ENCODE peak calls at places on chromosomes 5 and 9, in eight cellular contexts. M is sigmoid colon, C is IMR-90, X is heart left ventricle, K is ovary, H is HCT116, J is A549, G is tibial nerve. U is an unnamed sample.
A peak's percentile ranks its signal among the peaks of the same experiment; 100 is the strongest.

GRCh38 chr9:16421534-16421933 is 448.9 kb downstream of the BNC2 start:
- DNase-seq in M (no peak), C (peak; percentile 24), X (no peak), K (no peak), H (no peak), J (no peak), G (no peak), U (no peak)

GRCh38 chr5:163456029-163456589 is 3.8 kb downstream of the NUDCD2 start:
- DNase-seq in M (no peak), C (no peak), X (no peak), K (no peak), H (no peak), J (no peak), G (no peak), U (no peak)

GRCh38 chr9:134781895-134782294 is 98.7 kb upstream of the FCN2 start:
- DNase-seq in M (no peak), C (no peak), X (no peak), K (no peak), H (no peak), J (no peak), G (no peak), U (no peak)

GRCh38 chr5:1366514-1366913 is 21.6 kb upstream of the CLPTM1L start:
- DNase-seq in M (no peak), C (no peak), X (no peak), K (no peak), H (no peak), J (no peak), G (no peak), U (no peak)

GRCh38 chr5:927172-928015 is 34.7 kb downstream of the TRIP13 start:
- DNase-seq in M (peak; percentile 58), C (no peak), X (no peak), K (peak; percentile 30), H (no peak), J (no peak), G (no peak), U (peak; percentile 9)

GRCh38 chr9:68974901-68975300 is 39.0 kb downstream of the PRKACG start:
- DNase-seq in M (no peak), C (no peak), X (no peak), K (no peak), H (no peak), J (no peak), G (no peak), U (no peak)

GRCh38 chr9:16413509-16414016 is 456.9 kb downstream of the BNC2 start:
- DNase-seq in M (peak; percentile 71), C (peak; percentile 98), X (no peak), K (no peak), H (no peak), J (peak; percentile 57), G (no peak), U (no peak)

GRCh38 chr5:149399775-149400174 is 20.7 kb upstream of the IL17B start:
- DNase-seq in M (peak; percentile 34), C (no peak), X (no peak), K (peak; percentile 23), H (no peak), J (no peak), G (no peak), U (no peak)

GRCh38 chr9:120348951-120349429 is 231.0 kb downstream of the CDK5RAP2 start:
- DNase-seq in M (no peak), C (peak; percentile 49), X (peak; percentile 20), K (no peak), H (peak; percentile 31), J (peak; percentile 73), G (no peak), U (peak; percentile 35)

DNA sequence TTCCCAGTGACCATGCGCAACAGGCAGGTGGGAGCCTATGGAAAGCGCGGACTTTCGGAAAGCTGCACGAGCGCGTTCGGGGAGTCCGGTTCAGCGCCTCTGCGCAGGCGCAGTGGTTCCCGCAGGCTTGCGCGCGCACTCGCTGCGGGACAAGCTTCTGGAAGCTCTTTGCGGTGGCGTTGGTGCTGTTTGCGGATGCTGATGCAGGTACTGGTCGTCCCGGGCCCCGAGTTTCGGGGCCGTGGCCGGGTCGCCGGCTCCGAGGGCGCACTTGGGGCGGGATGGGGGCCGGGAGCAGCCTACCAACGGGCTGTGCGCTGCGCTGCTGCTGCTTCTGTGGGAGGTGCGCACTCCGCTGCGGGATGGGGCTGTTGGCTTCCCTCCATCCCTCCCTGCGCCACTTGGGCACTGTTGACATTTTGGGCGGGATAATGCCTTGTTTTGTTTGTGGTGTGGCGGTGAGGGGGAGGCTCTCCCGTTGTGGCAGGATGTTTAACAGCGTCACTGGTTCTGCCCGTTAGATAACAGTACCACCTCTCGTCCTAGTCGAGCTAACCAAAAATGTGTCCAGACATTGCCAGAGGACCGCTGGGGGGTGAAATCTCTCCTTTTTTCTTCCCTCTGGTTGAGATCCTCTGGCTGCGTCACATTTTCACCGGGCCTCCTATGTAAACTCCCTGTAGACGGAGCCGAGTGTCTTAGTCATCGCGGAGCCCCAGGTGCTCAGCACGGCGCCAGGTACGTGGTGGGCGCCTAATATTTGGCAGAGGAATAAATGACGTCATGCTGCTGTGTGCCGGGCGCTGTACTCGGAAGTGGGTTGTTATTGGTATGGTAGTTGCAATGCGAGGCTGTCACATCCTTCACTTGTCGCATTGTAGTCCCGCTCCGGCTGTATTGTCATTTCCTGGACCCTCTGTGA is at the start of gene ZNF483:
- DNase-seq in M (peak; percentile 91), C (peak; percentile 75), X (peak; percentile 76), K (peak; percentile 90), H (peak; percentile 64), J (peak; percentile 73), G (peak; percentile 31), U (peak; percentile 79)
- H3K27ac ChIP-seq in M (peak within 1 kb of the TSS; percentile 66), C (no peak within 1 kb of the TSS), X (peak within 1 kb of the TSS; percentile 57), K (peak within 1 kb of the TSS; percentile 47), H (peak within 1 kb of the TSS; percentile 70), J (peak within 1 kb of the TSS; percentile 76), G (no peak within 1 kb of the TSS), U (peak within 1 kb of the TSS; percentile 56)

GRCh38 chr9:136081826-136082495 is 13.1 kb downstream of the NACC2 start:
- DNase-seq in M (peak; percentile 63), C (no peak), X (no peak), K (peak; percentile 30), H (no peak), J (no peak), G (no peak), U (no peak)

GRCh38 chr9:136085815-136086212 is 9.3 kb downstream of the NACC2 start:
- DNase-seq in M (peak; percentile 93), C (no peak), X (peak; percentile 69), K (peak; percentile 31), H (no peak), J (no peak), G (no peak), U (peak; percentile 80)

GRCh38 chr9:136082496-136083361 is 12.4 kb downstream of the NACC2 start:
- DNase-seq in M (peak; percentile 72), C (no peak), X (no peak), K (peak; percentile 24), H (no peak), J (no peak), G (no peak), U (no peak)

GRCh38 chr9:136084191-136084944 is 10.7 kb downstream of the NACC2 start:
- DNase-seq in M (peak; percentile 69), C (no peak), X (no peak), K (peak; percentile 34), H (no peak), J (no peak), G (no peak), U (no peak)

GRCh38 chr9:136083558-136084190 is 11.4 kb downstream of the NACC2 start:
- DNase-seq in M (peak; percentile 64), C (no peak), X (no peak), K (peak; percentile 28), H (no peak), J (no peak), G (no peak), U (no peak)
- H3K4me1 ChIP-seq in M (peaks cover 99% of the 10 kb centered on the region), C (peaks cover 7% of the 10 kb centered on the region), X (peaks cover 81% of the 10 kb centered on the region), K (peaks cover 3% of the 10 kb centered on the region), H (no peaks in the 10 kb centered on the region), J (peaks cover 22% of the 10 kb centered on the region), G (peaks cover 34% of the 10 kb centered on the region), U (peaks cover 60% of the 10 kb centered on the region)

GRCh38 chr5:150412319-150413175 is at the start of gene CD74:
- DNase-seq in M (peak; percentile 89), C (peak; percentile 20), X (peak; percentile 90), K (peak; percentile 85), H (no peak), J (no peak), G (peak; percentile 63), U (peak; percentile 78)
- TF ChIP-seq POLR2A in M (no peak), C (no peak), X (no peak), K (peak; percentile 15), H (no peak), J (no peak), G (no peak), U (peak; percentile 25)

GRCh38 chr9:98962181-98962560 is 18.5 kb downstream of the COL15A1 start:
- DNase-seq in M (no peak), C (peak; percentile 94), X (no peak), K (peak; percentile 32), H (no peak), J (no peak), G (no peak), U (no peak)
- H3K27ac ChIP-seq in M (peak overlapping the region; percentile 79), C (peak overlapping the region; percentile 89), X (peak overlapping the region; percentile 45), K (no peak overlapping the region), H (no peak overlapping the region), J (no peak overlapping the region), G (peak overlapping the region; percentile 23), U (no peak overlapping the region)

DNA sequence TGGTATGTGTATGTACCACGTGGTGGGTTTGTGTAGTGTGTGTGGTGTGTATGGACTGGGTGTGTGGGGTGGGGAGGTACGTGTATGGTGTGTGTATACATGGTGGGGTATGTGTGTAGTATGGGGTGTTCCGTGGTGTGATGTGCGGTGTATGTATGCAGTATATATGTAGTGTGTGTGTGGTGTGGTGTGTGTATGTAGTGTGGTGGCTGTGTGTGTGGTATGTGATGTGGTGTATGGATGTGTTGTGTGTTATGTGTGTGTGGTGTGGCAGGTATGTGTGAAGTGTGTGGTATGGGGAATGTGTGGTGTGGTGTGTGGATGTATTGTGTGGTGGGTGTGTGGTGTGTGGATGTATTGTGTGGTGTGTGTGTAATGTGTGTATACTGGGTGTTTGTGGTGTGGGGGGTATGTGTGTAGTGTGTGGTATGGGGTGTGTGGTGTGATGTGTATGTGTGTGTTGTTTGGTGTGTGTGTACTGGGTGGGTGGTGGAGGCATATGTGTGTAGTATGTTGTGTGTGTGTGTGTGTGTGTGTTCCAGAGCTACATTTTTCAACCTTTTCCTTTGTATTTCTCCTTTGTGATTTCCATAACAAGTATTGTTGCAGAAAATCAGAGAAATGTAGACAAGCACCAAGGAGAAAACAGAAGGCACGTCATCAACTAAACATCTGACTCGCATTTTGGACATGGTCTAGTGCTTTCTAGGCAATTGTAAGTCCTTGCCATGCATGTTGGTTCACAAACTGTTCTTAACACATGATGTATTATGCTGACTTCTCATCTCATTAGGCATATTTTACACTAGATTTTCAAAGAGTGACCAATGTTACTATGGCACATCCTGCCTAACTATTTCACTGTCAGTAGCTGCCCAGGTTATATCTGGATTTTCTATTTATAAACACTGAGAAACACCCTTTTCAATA is 13.2 kb downstream of the SEMA4D start:
- DNase-seq in M (no peak), C (peak; percentile 24), X (no peak), K (no peak), H (no peak), J (no peak), G (no peak), U (no peak)
- H3K4me1 ChIP-seq in M (no peaks in the 10 kb centered on the region), C (no peaks in the 10 kb centered on the region), X (no peaks in the 10 kb centered on the region), K (no peaks in the 10 kb centered on the region), H (no peaks in the 10 kb centered on the region), J (no peaks in the 10 kb centered on the region), G (peaks cover 12% of the 10 kb centered on the region), U (no peaks in the 10 kb centered on the region)

GRCh38 chr5:134503088-134503936 is 22.2 kb upstream of the JADE2 start:
- DNase-seq in M (peak; percentile 88), C (peak; percentile 99), X (peak; percentile 69), K (peak; percentile 70), H (peak; percentile 77), J (peak; percentile 80), G (no peak), U (peak; percentile 53)
- TF ChIP-seq POLR2A in M (no peak), C (peak; percentile 54), X (no peak), K (peak; percentile 27), H (no peak), J (peak; percentile 15), G (no peak), U (no peak)

GRCh38 chr5:142151436-142152382 is 43.1 kb downstream of the NDFIP1 start:
- DNase-seq in M (no peak), C (peak; percentile 89), X (peak; percentile 63), K (no peak), H (peak; percentile 63), J (peak; percentile 37), G (peak; percentile 25), U (peak; percentile 40)
- H3K27ac ChIP-seq in M (no peak overlapping the region), C (peak overlapping the region; percentile 79), X (no peak overlapping the region), K (no peak overlapping the region), H (no peak overlapping the region), J (no peak overlapping the region), G (no peak overlapping the region), U (no peak overlapping the region)